ENCODE peak calls at places on chromosomes 5 and 9, in six cellular contexts. J, E, G, Z, F and B are unnamed samples.

GRCh38 chr9:22645893-22646292 is 199.3 kb downstream of the DMRTA1 start:
- DNase-seq in E (peak), G (peak), F (peak), Z (no peak), J (no peak), B (no peak)

GRCh38 chr9:25094518-25094917 is 548.8 kb upstream of the IZUMO3 start:
- DNase-seq in J (no peak), G (peak), F (no peak), E (no peak), Z (no peak), B (no peak)

GRCh38 chr9:109507421-109507838 is 9.3 kb upstream of the PTPN3 start:
- DNase-seq in G (peak), E (no peak), Z (no peak), J (peak), F (peak), B (no peak)

GRCh38 chr5:133662578-133662977 is 50.2 kb upstream of the FSTL4 start:
- DNase-seq in E (peak), F (no peak), J (peak), G (peak), Z (no peak), B (no peak)

GRCh38 chr5:60943624-60944023 is 1.2 kb downstream of the ERCC8 start:
- DNase-seq in E (peak), Z (no peak), F (no peak), J (no peak), G (peak), B (peak)

GRCh38 chr9:77218612-77219011 is 41.3 kb downstream of the VPS13A start:
- DNase-seq in F (peak), Z (no peak), E (peak), J (no peak), G (peak), B (no peak)

GRCh38 chr9:112091805-112092204 is 83.3 kb downstream of the SUSD1 start:
- DNase-seq in Z (peak), E (no peak), F (peak), G (no peak), J (no peak), B (no peak)

GRCh38 chr5:144844086-144844485 is 673.4 kb downstream of the KCTD16 start:
- DNase-seq in G (no peak), F (no peak), E (no peak), Z (no peak), J (no peak), B (no peak)

GRCh38 chr5:19172926-19173425 is 815.0 kb downstream of the CDH18 start:
- DNase-seq in Z (no peak), G (no peak), J (no peak), E (no peak), F (no peak), B (no peak)

GRCh38 chr9:104810421-104811339 is 46.8 kb downstream of the NIPSNAP3B start:
- DNase-seq in F (peak), E (peak), J (no peak), Z (no peak), G (peak), B (no peak)

GRCh38 chr9:38621434-38622082 is 1.2 kb upstream of the ANKRD18A start:
- DNase-seq in F (no peak), J (peak), Z (peak), E (peak), G (peak), B (no peak)

GRCh38 chr5:68479524-68479923 is 264.0 kb downstream of the PIK3R1 start:
- DNase-seq in F (no peak), J (no peak), E (no peak), Z (no peak), G (no peak), B (no peak)

DNA sequence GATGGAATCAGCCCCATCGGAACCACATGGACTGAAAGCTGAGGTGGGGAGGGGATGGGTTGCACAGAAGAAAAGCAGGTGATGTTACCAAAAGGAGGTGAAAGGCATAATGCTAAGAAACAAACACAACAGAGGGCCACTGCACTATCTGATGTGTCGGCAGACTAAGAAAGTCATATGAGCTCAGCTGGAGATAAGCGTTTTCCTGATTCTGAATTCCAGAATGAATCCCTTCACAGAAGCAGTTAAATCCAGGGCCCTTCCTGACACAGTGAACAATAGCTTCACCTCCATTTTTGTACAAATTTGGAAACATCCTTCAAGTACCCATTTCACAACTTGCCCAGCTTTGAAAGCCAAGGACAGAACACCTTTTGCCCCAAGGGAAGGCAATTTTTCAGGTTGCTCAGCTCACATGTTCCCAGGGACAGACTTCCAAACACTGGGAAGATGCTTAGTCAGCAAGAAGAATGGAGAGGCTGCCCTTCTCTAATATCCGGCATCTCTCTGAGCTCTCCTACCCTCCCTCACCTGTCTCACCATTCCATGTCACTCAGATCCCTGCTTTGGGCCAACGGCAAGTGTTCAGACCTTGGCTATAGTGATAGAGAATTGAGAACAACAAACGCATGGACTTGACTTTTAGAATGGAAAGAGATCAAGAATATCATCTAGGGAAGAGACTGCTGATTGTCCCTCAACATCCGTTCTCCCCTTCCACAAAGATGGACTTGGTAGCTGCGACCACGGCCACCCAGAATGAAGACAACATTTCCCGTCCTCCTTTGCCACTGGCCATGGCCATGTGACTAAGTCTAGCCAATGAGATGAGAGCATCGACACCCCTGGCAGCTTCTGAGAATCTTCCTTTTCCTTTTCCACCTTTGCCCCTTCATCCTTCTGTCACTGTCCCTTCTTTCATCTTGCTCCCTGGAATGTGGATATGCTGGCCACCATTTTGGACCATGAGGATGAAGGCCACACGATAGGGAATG is 68.6 kb upstream of the IL17B start:
- DNase-seq in F (no peak), G (no peak), E (no peak), Z (no peak), J (no peak), B (no peak)
- H2AFZ ChIP-seq in F (peak), G (no peak), E (peak), Z (no peak), J (peak), B (no peak)

GRCh38 chr5:57911466-57911865 is 428.9 kb upstream of the ACTBL2 start:
- DNase-seq in Z (no peak), G (no peak), E (no peak), J (no peak), F (no peak), B (no peak)

DNA sequence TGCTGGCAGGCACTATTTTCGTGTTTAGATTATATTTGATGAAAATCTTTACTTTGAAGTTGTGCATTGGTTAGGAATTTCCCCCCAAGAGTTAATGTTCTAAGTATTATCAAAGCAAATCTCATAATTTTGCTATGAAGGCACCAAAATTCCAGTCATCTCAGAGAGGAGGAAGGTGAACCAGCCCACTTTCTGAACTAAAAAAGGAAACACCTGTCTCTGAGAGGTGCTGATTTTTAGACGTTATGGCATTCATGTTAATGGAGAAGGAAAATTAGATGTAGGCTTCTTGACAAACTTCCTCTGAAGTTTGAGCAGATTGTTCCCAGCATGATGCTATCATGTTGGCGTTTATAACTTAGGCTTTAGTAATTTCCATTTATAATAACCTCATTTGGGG is 432.9 kb upstream of the ACTBL2 start:
- DNase-seq in Z (no peak), G (no peak), J (no peak), F (no peak), E (no peak), B (no peak)
- H2AFZ ChIP-seq in Z (no peak), G (no peak), J (no peak), F (no peak), E (no peak), B (no peak)

DNA sequence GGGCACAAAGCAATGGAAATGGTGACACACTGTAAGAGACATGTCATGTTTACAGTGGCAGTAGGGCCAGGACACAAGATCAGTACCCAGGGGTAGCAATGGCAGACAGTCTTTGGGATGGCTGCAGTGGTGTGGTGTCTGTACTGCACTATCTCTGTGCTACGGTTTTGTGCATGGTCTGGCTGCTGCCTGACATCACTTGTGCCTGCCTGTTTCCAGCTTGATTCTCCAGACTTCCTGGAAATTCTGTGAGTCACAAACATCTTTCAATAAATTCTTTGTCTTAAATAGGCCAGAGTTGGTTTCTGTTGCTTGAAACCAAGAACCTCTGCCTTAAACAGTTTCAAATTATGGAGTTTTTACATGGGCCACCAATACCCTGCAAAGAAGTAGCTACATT is 188.3 kb downstream of the RFX3 start:
- DNase-seq in G (peak), J (peak), E (peak), F (peak), Z (no peak), B (no peak)
- H2AFZ ChIP-seq in G (no peak), J (no peak), E (peak), F (peak), Z (no peak), B (no peak)

GRCh38 chr9:127767909-127768331 is 10.5 kb downstream of the SH2D3C start:
- DNase-seq in F (peak), Z (no peak), G (no peak), J (peak), E (no peak), B (no peak)
- H2AFZ ChIP-seq in F (peak), Z (no peak), G (no peak), J (no peak), E (no peak), B (no peak)